ENCODE peak calls at places on chromosomes 13 and 19, in ten cellular contexts. D, L, R, G, J, X, V, F, B and S are unnamed samples.

GRCh38 chr13:52862358-52863206 is 14.1 kb upstream of the PCDH8 start:
- DNase-seq in G (peak; percentile 25), X (peak; percentile 66), B (no peak), J (no peak), F (no peak), V (peak; percentile 33), L (no peak), R (no peak), D (peak; percentile 19), S (no peak)

GRCh38 chr19:29645911-29646310 is 19.4 kb upstream of the PLEKHF1 start:
- DNase-seq in V (no peak), X (no peak), F (no peak), R (peak; percentile 60), J (no peak), B (no peak), L (peak; percentile 92), G (peak; percentile 66), D (no peak), S (no peak)

GRCh38 chr13:114015608-114016295 is 41.9 kb upstream of the C13orf46 start:
- DNase-seq in F (no peak), D (peak; percentile 63), V (no peak), B (no peak), L (peak; percentile 64), J (no peak), G (peak; percentile 10), R (no peak), X (no peak), S (no peak)

GRCh38 chr19:47768604-47769003 is 9.9 kb upstream of the SELENOW start:
- DNase-seq in L (no peak), F (no peak), B (no peak), D (no peak), X (no peak), V (peak; percentile 13), G (no peak), J (no peak), R (no peak), S (no peak)

GRCh38 chr13:57637515-57637914 is 6.0 kb downstream of the PCDH17 start:
- DNase-seq in B (no peak), R (no peak), D (no peak), V (no peak), F (no peak), X (no peak), J (no peak), L (no peak), G (no peak), S (no peak)

GRCh38 chr13:76644906-76645305 is 241.3 kb downstream of the KCTD12 start:
- DNase-seq in X (no peak), J (no peak), G (no peak), R (no peak), V (no peak), D (no peak), B (no peak), F (no peak), L (no peak), S (no peak)

GRCh38 chr13:51729853-51730553 is 74.0 kb downstream of the DHRS12 start:
- DNase-seq in L (peak; percentile 84), J (no peak), F (no peak), V (no peak), B (peak; percentile 10), G (peak; percentile 79), X (no peak), D (peak; percentile 61), R (no peak), S (no peak)

GRCh38 chr19:4970558-4971423 is 1.9 kb downstream of the KDM4B start:
- DNase-seq in J (no peak), D (no peak), B (no peak), G (peak; percentile 22), X (no peak), L (peak; percentile 27), V (peak; percentile 41), R (no peak), F (no peak), S (no peak)

GRCh38 chr13:50678464-50679162 is 164.9 kb downstream of the DLEU7 start:
- DNase-seq in R (no peak), L (peak; percentile 58), F (no peak), X (no peak), J (no peak), V (no peak), B (no peak), G (peak; percentile 66), D (peak; percentile 5), S (no peak)

GRCh38 chr13:112346173-112346898 is 29.8 kb upstream of the SPACA7 start:
- DNase-seq in X (peak; percentile 67), G (no peak), V (peak; percentile 94), F (no peak), J (no peak), L (no peak), D (no peak), R (no peak), B (no peak), S (peak; percentile 6)

GRCh38 chr13:110339263-110339662 is 32.2 kb downstream of the COL4A2 start:
- DNase-seq in R (no peak), D (no peak), L (no peak), X (no peak), B (no peak), J (no peak), G (no peak), V (no peak), F (no peak), S (no peak)

GRCh38 chr19:13189600-13189999 is 39.4 kb downstream of the IER2 start:
- DNase-seq in G (no peak), V (no peak), F (no peak), L (no peak), J (no peak), R (no peak), B (no peak), D (no peak), X (no peak), S (no peak)

GRCh38 chr19:53991224-53992113 is at the start of gene CACNG6:
- DNase-seq in V (no peak), J (no peak), D (no peak), R (no peak), B (no peak), G (no peak), F (no peak), L (peak; percentile 49), X (peak; percentile 74), S (no peak)

GRCh38 chr13:74930402-74931165 is 551.4 kb downstream of the TBC1D4 start:
- DNase-seq in V (no peak), R (no peak), J (no peak), X (no peak), F (no peak), G (peak; percentile 87), L (peak; percentile 71), D (peak; percentile 71), B (no peak), S (no peak)

GRCh38 chr13:94656766-94657165 is 55.1 kb downstream of the GPR180 start:
- DNase-seq in F (no peak), G (peak; percentile 91), X (no peak), D (peak; percentile 50), J (no peak), R (no peak), L (peak; percentile 88), V (no peak), B (no peak), S (no peak)

GRCh38 chr13:108315273-108315672 is 45.8 kb downstream of the TNFSF13B start:
- DNase-seq in R (no peak), B (no peak), G (no peak), J (no peak), F (no peak), L (no peak), V (no peak), D (no peak), X (no peak), S (no peak)

GRCh38 chr19:33673996-33674395 is 52.2 kb downstream of the CHST8 start:
- DNase-seq in J (no peak), D (no peak), B (no peak), F (no peak), L (no peak), G (no peak), V (peak; percentile 76), R (peak; percentile 11), X (no peak), S (no peak)

GRCh38 chr13:97058896-97059295 is 64.6 kb upstream of the OXGR1 start:
- DNase-seq in J (no peak), G (no peak), F (no peak), D (no peak), X (no peak), V (no peak), L (no peak), R (no peak), B (no peak), S (no peak)

GRCh38 chr19:45363861-45364459 is 6.4 kb downstream of the ERCC2 start:
- DNase-seq in V (no peak), L (no peak), G (no peak), X (no peak), F (no peak), R (no peak), B (no peak), J (no peak), D (no peak), S (no peak)

GRCh38 chr19:12825259-12826131 is 8.9 kb downstream of the RTBDN start:
- DNase-seq in D (no peak), J (no peak), R (no peak), V (peak; percentile 66), G (no peak), F (no peak), L (no peak), X (peak; percentile 84), B (no peak), S (no peak)

GRCh38 chr19:16111909-16112752 is 442 bp downstream of the RAB8A start:
- DNase-seq in D (no peak), J (no peak), L (no peak), V (no peak), F (no peak), G (no peak), R (peak; percentile 75), B (no peak), X (no peak), S (no peak)

GRCh38 chr19:17830567-17831418 is 9.5 kb upstream of the INSL3 start:
- DNase-seq in R (no peak), J (peak; percentile 90), F (no peak), X (peak; percentile 96), G (peak; percentile 74), L (peak; percentile 63), B (no peak), V (peak; percentile 93), D (peak; percentile 74), S (peak; percentile 71)

GRCh38 chr13:24671367-24672117 is 8.7 kb upstream of the ATP12A start:
- DNase-seq in L (peak; percentile 85), B (no peak), D (peak; percentile 74), X (no peak), J (no peak), V (peak; percentile 88), F (no peak), R (no peak), G (peak; percentile 92), S (peak; percentile 13)

GRCh38 chr13:95494082-95494681 is 58.3 kb upstream of the CLDN10 start:
- DNase-seq in F (no peak), L (peak; percentile 83), X (peak; percentile 16), B (no peak), D (peak; percentile 59), J (no peak), G (peak; percentile 83), R (no peak), V (peak; percentile 54), S (peak; percentile 1)

GRCh38 chr13:34464011-34464410 is 478.1 kb upstream of the NBEA start:
- DNase-seq in J (no peak), G (peak; percentile 70), X (no peak), R (no peak), L (peak; percentile 17), B (no peak), F (no peak), V (no peak), D (no peak), S (no peak)

GRCh38 chr13:88958821-88959220 is 1287.7 kb downstream of the SLITRK5 start:
- DNase-seq in J (no peak), V (no peak), R (no peak), B (no peak), G (no peak), L (peak; percentile 16), F (no peak), X (no peak), D (no peak), S (no peak)

GRCh38 chr13:110475117-110475516 is 86.4 kb downstream of the RAB20 start:
- DNase-seq in J (no peak), V (no peak), L (no peak), X (no peak), R (no peak), G (no peak), F (no peak), B (no peak), D (no peak), S (no peak)

GRCh38 chr13:101433895-101434294 is 17.6 kb upstream of the NALCN start:
- DNase-seq in B (no peak), R (no peak), L (no peak), D (no peak), F (no peak), J (no peak), V (no peak), X (no peak), G (peak; percentile 8), S (no peak)